ENCODE peak calls at places on chromosomes 16 and 17, in eight cellular contexts. L, S, N, G, Z, J, U and Q are unnamed samples.

GRCh38 chr17:41917957-41918391 is 777 bp downstream of the ACLY start:
- DNase-seq in L (peak), S (peak), N (no peak), G (peak), Z (peak), J (no peak), U (no peak), Q (peak)

GRCh38 chr16:84043486-84044107 is 1.0 kb upstream of the SLC38A8 start:
- DNase-seq in L (no peak), S (no peak), N (no peak), G (no peak), Z (no peak), J (no peak), U (no peak), Q (no peak)

GRCh38 chr17:50274142-50274944 is at the start of gene TMEM92:
- DNase-seq in L (peak), S (no peak), N (no peak), G (no peak), Z (peak), J (no peak), U (peak), Q (peak)

GRCh38 chr16:1532081-1532760 is 1.2 kb upstream of the TMEM204 start:
- DNase-seq in L (no peak), S (no peak), N (peak), G (no peak), Z (no peak), J (no peak), U (no peak), Q (no peak)

GRCh38 chr16:88665148-88665547 is 2.3 kb upstream of the MVD start:
- DNase-seq in L (no peak), S (no peak), N (no peak), G (no peak), Z (no peak), J (no peak), U (no peak), Q (no peak)

GRCh38 chr16:10817963-10818941 is at the start of gene TVP23A:
- DNase-seq in L (no peak), S (no peak), N (no peak), G (no peak), Z (no peak), J (peak), U (peak), Q (no peak)

GRCh38 chr16:76676356-76676755 is 399.2 kb downstream of the CNTNAP4 start:
- DNase-seq in L (no peak), S (no peak), N (no peak), G (no peak), Z (no peak), J (no peak), U (no peak), Q (no peak)

GRCh38 chr17:40862985-40863733 is 3.9 kb downstream of the KRT12 start:
- DNase-seq in L (no peak), S (no peak), N (no peak), G (no peak), Z (peak), J (no peak), U (peak), Q (no peak)

GRCh38 chr16:65908568-65908967 is 457.9 kb upstream of the CDH5 start:
- DNase-seq in L (no peak), S (no peak), N (no peak), G (no peak), Z (no peak), J (peak), U (peak), Q (no peak)

GRCh38 chr17:77645441-77646430 is 312.8 kb upstream of the TNRC6C start:
- DNase-seq in L (no peak), S (peak), N (no peak), G (peak), Z (no peak), J (no peak), U (peak), Q (no peak)

GRCh38 chr17:81368623-81369022 is 26.6 kb upstream of the BAHCC1 start:
- DNase-seq in L (no peak), S (no peak), N (no peak), G (no peak), Z (no peak), J (no peak), U (peak), Q (no peak)

GRCh38 chr17:77521076-77521475 is 380.3 kb downstream of the SEC14L1 start:
- DNase-seq in L (no peak), S (no peak), N (no peak), G (no peak), Z (no peak), J (no peak), U (no peak), Q (no peak)

GRCh38 chr17:44374306-44375195 is 10.9 kb upstream of the FAM171A2 start:
- DNase-seq in L (no peak), S (no peak), N (no peak), G (no peak), Z (no peak), J (no peak), U (peak), Q (no peak)